ENCODE peak calls at places on chromosomes 5 and 9, in four cellular contexts. M is HepG2, D is WTC11, V is K562. W is an unnamed sample.
A peak's percentile ranks its signal among the peaks of the same experiment; 100 is the strongest.

GRCh38 chr9:132769895-132770774 is 99.9 kb downstream of the GTF3C4 start:
- DNase-seq in M (peak; percentile 14), V (no peak), D (peak; percentile 74), W (no peak)

GRCh38 chr9:115891929-115892328 is 261.7 kb upstream of the PAPPA start:
- DNase-seq in D (no peak), V (no peak), M (no peak), W (no peak)

GRCh38 chr9:133460405-133461175 is 812 bp downstream of the CACFD1 start:
- DNase-seq in D (peak; percentile 76), V (peak; percentile 41), M (peak; percentile 97), W (no peak)

GRCh38 chr5:42858031-42858643 is 46.4 kb upstream of the SELENOP start:
- DNase-seq in D (no peak), V (no peak), M (no peak), W (no peak)

GRCh38 chr5:27403248-27403882 is 365.0 kb upstream of the CDH9 start:
- DNase-seq in M (no peak), D (no peak), V (no peak), W (no peak)

GRCh38 chr5:1801061-1801953 is at the start of gene NDUFS6:
- DNase-seq in M (peak; percentile 60), D (peak; percentile 80), V (peak; percentile 93), W (peak; percentile 69)

GRCh38 chr9:120904061-120904998 is 22.3 kb downstream of the TRAF1 start:
- DNase-seq in V (no peak), M (no peak), D (no peak), W (no peak)

GRCh38 chr9:33448159-33448511 is 742 bp upstream of the AQP3 start:
- DNase-seq in D (no peak), M (no peak), V (no peak), W (no peak)

GRCh38 chr5:50786073-50786472 is 119.6 kb downstream of the PARP8 start:
- DNase-seq in V (no peak), D (no peak), M (no peak), W (no peak)

GRCh38 chr5:175889910-175890684 is 18.7 kb downstream of the CPLX2 start:
- DNase-seq in V (peak; percentile 10), M (peak; percentile 79), D (no peak), W (no peak)

GRCh38 chr5:54738118-54738972 is 220.8 kb downstream of the SNX18 start:
- DNase-seq in V (peak; percentile 94), D (no peak), M (no peak), W (no peak)

GRCh38 chr5:26430323-26430722 is 608.1 kb downstream of the CDH9 start:
- DNase-seq in M (no peak), V (no peak), D (no peak), W (no peak)

GRCh38 chr9:134192951-134193731 is 28.8 kb upstream of the RNU6ATAC start:
- DNase-seq in V (no peak), D (no peak), M (no peak), W (no peak)

GRCh38 chr9:114214181-114214580 is 58.8 kb downstream of the COL27A1 start:
- DNase-seq in D (no peak), V (no peak), M (no peak), W (no peak)

GRCh38 chr5:176573564-176574296 is 24.6 kb downstream of the CDHR2 start:
- DNase-seq in D (peak; percentile 88), M (peak; percentile 38), V (peak; percentile 84), W (peak; percentile 90)

GRCh38 chr5:115626444-115626823 is 598 bp upstream of the TMED7 start:
- DNase-seq in M (no peak), D (no peak), V (no peak), W (no peak)

GRCh38 chr5:107864793-107865192 is 194.1 kb upstream of the EFNA5 start:
- DNase-seq in V (no peak), D (no peak), M (no peak), W (no peak)

GRCh38 chr5:95022967-95023695 is 261.8 kb downstream of the MCTP1 start:
- DNase-seq in D (no peak), M (no peak), V (no peak), W (no peak)

GRCh38 chr5:11234501-11234911 is 473.5 kb upstream of the DAP start:
- DNase-seq in V (no peak), D (no peak), M (no peak), W (no peak)

GRCh38 chr9:88998911-88999310 is 7.6 kb downstream of the S1PR3 start:
- DNase-seq in V (no peak), M (no peak), D (no peak), W (no peak)

GRCh38 chr5:170617519-170618218 is 113.8 kb downstream of the KCNIP1 start:
- DNase-seq in D (no peak), V (no peak), M (no peak), W (no peak)

GRCh38 chr5:59769832-59770231 is 123.7 kb downstream of the PDE4D start:
- DNase-seq in M (no peak), V (no peak), D (no peak), W (no peak)

GRCh38 chr9:87898151-87898550 is 15.5 kb downstream of the SPATA31E1 start:
- DNase-seq in V (no peak), D (no peak), M (no peak), W (no peak)

GRCh38 chr5:132427285-132428146 is 58.0 kb downstream of the SLC22A5 start:
- DNase-seq in V (no peak), M (no peak), D (no peak), W (no peak)

GRCh38 chr9:19552282-19552681 is 143.5 kb downstream of the ACER2 start:
- DNase-seq in D (no peak), M (no peak), V (no peak), W (no peak)

GRCh38 chr9:89564257-89564878 is 40.4 kb upstream of the GADD45G start:
- DNase-seq in V (peak; percentile 21), M (peak; percentile 50), D (peak; percentile 63), W (peak; percentile 71)

GRCh38 chr9:69207503-69207902 is 33.4 kb downstream of the TJP2 start:
- DNase-seq in M (no peak), D (no peak), V (peak; percentile 41), W (no peak)

GRCh38 chr9:35618854-35619799 is 914 bp upstream of the CD72 start:
- DNase-seq in V (no peak), M (no peak), D (no peak), W (no peak)

GRCh38 chr5:144390133-144390532 is 219.5 kb downstream of the KCTD16 start:
- DNase-seq in V (no peak), D (peak; percentile 16), M (peak; percentile 3), W (peak; percentile 8)

GRCh38 chr9:88722753-88723152 is 187.8 kb downstream of the NXNL2 start:
- DNase-seq in M (no peak), V (no peak), D (no peak), W (no peak)

GRCh38 chr9:69976165-69976564 is 67.5 kb upstream of the MAMDC2 start:
- DNase-seq in M (no peak), V (no peak), D (no peak), W (no peak)

DNA sequence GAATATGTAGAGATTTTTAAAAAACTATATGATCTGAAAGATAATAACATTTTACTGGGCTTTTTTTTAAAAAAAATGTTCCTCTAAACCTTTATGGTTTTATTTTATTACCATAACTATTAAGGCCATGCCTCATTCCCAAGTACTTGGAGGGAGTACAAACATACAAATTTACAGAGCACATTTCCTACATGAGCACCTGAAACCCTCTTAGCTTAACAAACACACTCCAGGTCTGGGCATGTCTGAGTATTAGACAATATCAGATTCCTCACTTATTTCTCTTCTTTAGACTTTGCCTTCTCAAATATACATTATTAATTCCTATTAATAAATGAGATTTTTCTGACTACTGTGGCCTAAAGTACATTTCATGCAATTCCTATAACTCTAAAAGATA is 319.2 kb downstream of the SLCO4C1 start:
- DNase-seq in D (no peak), M (no peak), V (no peak), W (no peak)
- TF ChIP-seq ELF4 in D (no peak), M (no peak), V (no peak), W (no peak)

DNA sequence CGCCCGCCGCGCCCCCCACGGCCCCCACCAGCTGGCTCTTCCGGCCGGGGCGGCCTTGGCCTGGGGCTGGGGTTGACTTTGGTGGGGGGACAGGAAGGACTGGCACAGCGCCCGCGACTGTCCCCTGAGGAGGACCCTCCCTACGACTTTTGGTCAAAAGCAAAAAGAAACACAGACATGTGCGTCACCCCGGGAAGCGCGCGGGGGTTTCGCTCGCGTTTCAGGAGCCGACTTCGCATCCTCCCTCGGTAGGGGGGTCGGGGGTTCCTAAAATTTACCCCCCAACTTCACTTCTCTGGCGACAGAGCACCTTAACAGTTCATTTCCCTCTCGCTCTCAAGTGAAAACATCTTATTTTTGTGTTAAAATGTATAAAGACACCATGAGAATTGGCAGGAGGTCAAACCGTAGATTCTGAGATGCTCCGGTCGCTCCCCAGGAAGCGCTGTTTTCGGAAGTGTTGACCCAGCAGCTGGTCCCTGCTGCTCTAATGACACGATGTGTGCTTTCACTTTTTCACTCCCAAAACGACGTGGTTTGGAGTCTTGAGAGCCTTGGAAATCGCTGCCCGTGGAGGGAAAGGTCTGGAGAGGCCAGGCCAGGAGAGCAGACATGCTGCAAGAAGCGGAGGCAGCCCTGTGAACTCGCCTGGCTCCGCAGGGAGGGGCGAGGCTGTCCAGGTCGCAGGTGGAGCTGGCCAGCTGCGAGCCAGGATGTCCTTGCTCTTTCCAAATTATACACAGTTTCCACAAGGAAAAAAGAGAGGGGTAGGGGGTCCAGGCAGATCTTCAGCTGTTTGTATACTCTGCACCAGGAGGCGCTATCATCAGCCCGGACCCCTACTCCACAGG is 248.2 kb upstream of the ANKRD55 start:
- DNase-seq in V (no peak), D (peak; percentile 45), M (peak; percentile 35), W (peak; percentile 21)
- TF ChIP-seq ELF4 in V (no peak), D (no peak), M (no peak), W (no peak)

DNA sequence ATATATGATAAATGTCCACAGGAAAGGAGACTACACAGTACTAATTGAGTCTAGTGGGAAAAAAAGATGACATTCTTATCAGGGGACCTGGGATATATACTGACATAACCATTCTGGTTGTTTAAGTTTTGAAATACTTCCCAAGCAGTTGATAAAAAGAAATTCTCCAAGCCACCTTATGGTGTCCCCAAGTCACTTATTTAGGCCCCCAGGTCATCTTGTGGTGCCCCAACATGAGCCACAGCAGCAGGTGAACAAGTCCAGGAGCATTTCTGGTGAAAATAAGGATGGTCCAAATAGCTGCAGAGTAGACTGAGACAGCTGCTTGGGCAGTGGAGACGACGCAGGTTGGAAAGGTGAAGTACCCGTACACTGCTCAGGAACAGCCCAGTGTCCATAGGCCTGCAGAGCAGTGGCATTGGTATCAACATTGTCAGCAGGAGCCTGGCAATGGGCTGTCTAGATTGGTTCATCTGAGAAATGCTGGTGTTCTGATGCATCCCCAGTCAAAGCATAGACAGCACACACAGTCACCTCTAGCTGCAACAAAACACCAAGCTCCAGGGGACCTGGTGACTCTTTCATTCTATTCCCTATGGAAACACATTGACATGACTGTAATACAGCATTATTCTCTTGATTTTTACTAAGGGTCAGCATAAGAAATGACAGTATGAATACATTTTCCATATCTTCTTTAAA is 430.6 kb downstream of the NR2F1-AS1 start:
- DNase-seq in V (no peak), D (no peak), M (no peak), W (no peak)
- TF ChIP-seq ELF4 in V (no peak), D (no peak), M (no peak), W (no peak)

DNA sequence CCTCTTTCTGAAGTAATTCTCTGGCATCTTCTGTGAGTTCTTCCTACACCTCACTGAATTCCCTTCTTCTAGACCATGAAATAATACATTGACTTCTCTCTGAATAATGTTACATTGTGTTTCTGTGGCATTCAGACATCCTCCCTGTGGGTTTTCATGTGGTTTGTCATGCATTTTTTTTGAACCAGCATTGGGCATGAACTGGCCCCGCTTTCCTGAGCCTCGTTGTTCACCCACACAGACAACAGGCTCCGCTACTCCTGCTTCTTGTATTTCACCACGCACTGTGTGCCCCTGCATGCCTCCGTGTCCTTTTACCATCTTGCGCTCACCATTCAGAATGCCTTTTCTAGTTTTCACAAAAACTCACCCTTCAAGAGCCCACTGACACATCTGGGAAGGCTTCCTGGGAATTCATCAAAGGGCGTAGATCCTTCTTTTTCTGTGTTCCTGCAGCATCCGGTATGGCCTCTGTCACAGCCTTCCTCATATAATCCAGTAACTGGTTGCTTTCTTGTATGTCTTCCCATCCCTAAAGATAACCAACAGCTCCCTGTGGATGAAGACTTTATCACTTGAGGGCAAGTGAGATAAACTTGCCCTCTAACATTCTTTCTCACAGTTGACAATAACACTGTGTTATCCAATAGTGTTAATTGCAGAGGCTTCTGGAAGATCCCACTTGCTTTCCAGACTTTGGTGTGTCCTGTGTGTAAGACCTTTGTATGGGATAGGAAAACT is 51.5 kb upstream of the ADAMTSL1 start:
- DNase-seq in D (no peak), M (no peak), V (no peak), W (no peak)
- TF ChIP-seq ELF4 in D (no peak), M (no peak), V (no peak), W (no peak)